ENCODE peak calls at places on chromosomes 2 and 18, in four cellular contexts. One of them, this sample, is unnamed. For H3K27me3, the result is how much of the 10 kb centered on the place peaks cover.

GRCh38 chr2:172179045-172179742 is 76.5 kb upstream of the DLX2 start:
- DNase-seq in IMR-90: peak
- DNase-seq in fibroblast of lung: peak
- DNase-seq in mammary epithelial cell: peak
- DNase-seq in this sample: no peak

GRCh38 chr2:224837558-224837957 is 121.4 kb upstream of the CCDC195 start:
- DNase-seq in IMR-90: peak
- DNase-seq in fibroblast of lung: peak
- DNase-seq in mammary epithelial cell: peak
- DNase-seq in this sample: peak

GRCh38 chr2:102000813-102001766 is 9.3 kb downstream of the IL1R2 start:
- DNase-seq in IMR-90: no peak
- DNase-seq in fibroblast of lung: no peak
- DNase-seq in mammary epithelial cell: peak
- DNase-seq in this sample: no peak

GRCh38 chr2:24201496-24201895 is 26.6 kb downstream of the FAM228A start:
- DNase-seq in IMR-90: peak
- DNase-seq in fibroblast of lung: peak
- DNase-seq in mammary epithelial cell: no peak
- DNase-seq in this sample: no peak

GRCh38 chr2:188078544-188078943 is 213.1 kb upstream of the GULP1 start:
- DNase-seq in IMR-90: no peak
- DNase-seq in fibroblast of lung: peak
- DNase-seq in mammary epithelial cell: no peak
- DNase-seq in this sample: peak

GRCh38 chr18:78984941-78985784 is 5.5 kb downstream of the SALL3 start:
- DNase-seq in IMR-90: no peak
- DNase-seq in fibroblast of lung: peak
- DNase-seq in mammary epithelial cell: peak
- DNase-seq in this sample: no peak

GRCh38 chr2:100509066-100509465 is 38.8 kb downstream of the NMS start:
- DNase-seq in IMR-90: no peak
- DNase-seq in fibroblast of lung: no peak
- DNase-seq in mammary epithelial cell: no peak
- DNase-seq in this sample: no peak

GRCh38 chr2:218301176-218301819 is 9.0 kb upstream of the TMBIM1 start:
- DNase-seq in IMR-90: peak
- DNase-seq in fibroblast of lung: peak
- DNase-seq in mammary epithelial cell: peak
- DNase-seq in this sample: peak

GRCh38 chr2:74502720-74503505 is 3.5 kb upstream of the LBX2 start:
- DNase-seq in IMR-90: peak
- DNase-seq in fibroblast of lung: peak
- DNase-seq in mammary epithelial cell: peak
- DNase-seq in this sample: peak

GRCh38 chr2:152611458-152612231 is 105.6 kb downstream of the PRPF40A start:
- DNase-seq in IMR-90: peak
- DNase-seq in fibroblast of lung: peak
- DNase-seq in mammary epithelial cell: peak
- DNase-seq in this sample: peak

GRCh38 chr2:237324446-237325236 is 89.3 kb downstream of the COL6A3 start:
- DNase-seq in IMR-90: peak
- DNase-seq in fibroblast of lung: peak
- DNase-seq in mammary epithelial cell: no peak
- DNase-seq in this sample: peak

GRCh38 chr2:173066887-173067676 is 8.6 kb upstream of the MAP3K20 start:
- DNase-seq in IMR-90: no peak
- DNase-seq in fibroblast of lung: no peak
- DNase-seq in mammary epithelial cell: no peak
- DNase-seq in this sample: no peak

GRCh38 chr2:220887880-220888279 is 684.2 kb downstream of the EPHA4 start:
- DNase-seq in IMR-90: no peak
- DNase-seq in fibroblast of lung: no peak
- DNase-seq in mammary epithelial cell: no peak
- DNase-seq in this sample: no peak

GRCh38 chr18:6434987-6435709 is 20.4 kb upstream of the L3MBTL4 start:
- DNase-seq in IMR-90: no peak
- DNase-seq in fibroblast of lung: no peak
- DNase-seq in mammary epithelial cell: no peak
- DNase-seq in this sample: no peak

GRCh38 chr2:133293544-133294270 is 274.6 kb downstream of the NCKAP5 start:
- DNase-seq in IMR-90: peak
- DNase-seq in fibroblast of lung: no peak
- DNase-seq in mammary epithelial cell: no peak
- DNase-seq in this sample: no peak

GRCh38 chr2:150586858-150587257 is 99.4 kb upstream of the RND3 start:
- DNase-seq in IMR-90: peak
- DNase-seq in fibroblast of lung: peak
- DNase-seq in mammary epithelial cell: peak
- DNase-seq in this sample: peak

GRCh38 chr2:18050001-18050400 is 171.5 kb downstream of the KCNS3 start:
- DNase-seq in IMR-90: no peak
- DNase-seq in fibroblast of lung: no peak
- DNase-seq in mammary epithelial cell: peak
- DNase-seq in this sample: no peak

GRCh38 chr18:74083071-74083954 is 64.3 kb downstream of the FBXO15 start:
- DNase-seq in IMR-90: no peak
- DNase-seq in fibroblast of lung: no peak
- DNase-seq in mammary epithelial cell: no peak
- DNase-seq in this sample: peak

GRCh38 chr2:170779304-170779703 is 9.1 kb downstream of the ERICH2 start:
- DNase-seq in IMR-90: no peak
- DNase-seq in fibroblast of lung: no peak
- DNase-seq in mammary epithelial cell: no peak
- DNase-seq in this sample: no peak

GRCh38 chr2:153499439-153499838 is 20.9 kb upstream of the RPRM start:
- DNase-seq in IMR-90: no peak
- DNase-seq in fibroblast of lung: no peak
- DNase-seq in mammary epithelial cell: no peak
- DNase-seq in this sample: no peak

GRCh38 chr2:210833403-210833802 is 277.0 kb downstream of the CPS1 start:
- DNase-seq in IMR-90: no peak
- DNase-seq in fibroblast of lung: no peak
- DNase-seq in mammary epithelial cell: no peak
- DNase-seq in this sample: no peak

GRCh38 chr2:167787562-167787961 is 459.8 kb downstream of the STK39 start:
- DNase-seq in IMR-90: no peak
- DNase-seq in fibroblast of lung: no peak
- DNase-seq in mammary epithelial cell: no peak
- DNase-seq in this sample: no peak

GRCh38 chr2:136021406-136021805 is 36.0 kb upstream of the DARS1 start:
- DNase-seq in IMR-90: no peak
- DNase-seq in fibroblast of lung: no peak
- DNase-seq in mammary epithelial cell: no peak
- DNase-seq in this sample: no peak

DNA sequence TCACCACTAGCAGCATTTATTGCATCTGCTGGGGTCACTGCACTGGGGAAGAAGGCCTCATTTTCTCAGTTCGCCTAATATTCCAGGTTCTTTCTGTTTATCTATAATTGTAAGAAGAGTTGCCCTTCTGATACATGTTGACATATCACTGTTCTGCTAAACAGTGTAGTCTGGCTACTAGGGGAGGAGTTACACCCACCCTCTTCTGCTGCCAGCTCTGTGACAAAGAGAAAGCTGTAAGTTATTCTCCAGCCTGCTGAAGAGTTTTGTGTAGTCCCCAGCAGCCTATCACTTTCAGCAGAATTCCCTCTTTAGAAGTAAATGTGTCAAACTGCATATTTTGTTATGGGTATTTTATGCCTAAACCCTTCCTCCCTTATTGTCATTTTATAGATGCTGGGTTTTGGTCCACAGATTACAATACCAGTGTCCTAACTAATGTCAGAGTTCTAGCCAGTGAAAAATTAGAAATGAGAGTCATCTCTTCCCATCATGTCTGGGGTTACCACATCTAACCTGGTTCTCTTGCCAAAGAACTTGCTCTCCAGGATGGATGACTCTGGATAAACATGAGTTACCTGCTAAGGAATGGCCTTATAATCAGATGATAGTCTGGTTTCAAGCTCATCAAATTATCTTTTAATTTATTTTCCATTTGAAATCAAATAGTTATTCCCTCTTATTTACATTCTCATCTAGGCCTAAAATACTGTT is 5.6 kb upstream of the MBOAT2 start:
- DNase-seq in IMR-90: no peak
- DNase-seq in fibroblast of lung: peak
- DNase-seq in mammary epithelial cell: no peak
- DNase-seq in this sample: no peak
- H3K4me3 ChIP-seq in IMR-90: no peak
- H3K4me3 ChIP-seq in fibroblast of lung: no peak
- H3K4me3 ChIP-seq in mammary epithelial cell: no peak
- H3K4me3 ChIP-seq in this sample: no peak

GRCh38 chr2:229104863-229105468 is 166.1 kb downstream of the PID1 start:
- DNase-seq in IMR-90: no peak
- DNase-seq in fibroblast of lung: no peak
- DNase-seq in mammary epithelial cell: no peak
- DNase-seq in this sample: no peak
- H3K9ac ChIP-seq in IMR-90: no peak
- H3K9ac ChIP-seq in fibroblast of lung: no peak
- H3K9ac ChIP-seq in mammary epithelial cell: no peak
- H3K9ac ChIP-seq in this sample: no peak

GRCh38 chr2:222294996-222295367 is 3.8 kb downstream of the PAX3 start:
- DNase-seq in IMR-90: no peak
- DNase-seq in fibroblast of lung: no peak
- DNase-seq in mammary epithelial cell: no peak
- DNase-seq in this sample: peak
- H3K27me3 ChIP-seq in IMR-90: half or more
- H3K27me3 ChIP-seq in fibroblast of lung: half or more
- H3K27me3 ChIP-seq in mammary epithelial cell: half or more
- H3K27me3 ChIP-seq in this sample: half or more

GRCh38 chr18:37639846-37640245 is 74.2 kb upstream of the CELF4 start:
- DNase-seq in IMR-90: no peak
- DNase-seq in fibroblast of lung: no peak
- DNase-seq in mammary epithelial cell: no peak
- DNase-seq in this sample: no peak
- H3K4me3 ChIP-seq in IMR-90: no peak
- H3K4me3 ChIP-seq in fibroblast of lung: no peak
- H3K4me3 ChIP-seq in mammary epithelial cell: no peak
- H3K4me3 ChIP-seq in this sample: peak

DNA sequence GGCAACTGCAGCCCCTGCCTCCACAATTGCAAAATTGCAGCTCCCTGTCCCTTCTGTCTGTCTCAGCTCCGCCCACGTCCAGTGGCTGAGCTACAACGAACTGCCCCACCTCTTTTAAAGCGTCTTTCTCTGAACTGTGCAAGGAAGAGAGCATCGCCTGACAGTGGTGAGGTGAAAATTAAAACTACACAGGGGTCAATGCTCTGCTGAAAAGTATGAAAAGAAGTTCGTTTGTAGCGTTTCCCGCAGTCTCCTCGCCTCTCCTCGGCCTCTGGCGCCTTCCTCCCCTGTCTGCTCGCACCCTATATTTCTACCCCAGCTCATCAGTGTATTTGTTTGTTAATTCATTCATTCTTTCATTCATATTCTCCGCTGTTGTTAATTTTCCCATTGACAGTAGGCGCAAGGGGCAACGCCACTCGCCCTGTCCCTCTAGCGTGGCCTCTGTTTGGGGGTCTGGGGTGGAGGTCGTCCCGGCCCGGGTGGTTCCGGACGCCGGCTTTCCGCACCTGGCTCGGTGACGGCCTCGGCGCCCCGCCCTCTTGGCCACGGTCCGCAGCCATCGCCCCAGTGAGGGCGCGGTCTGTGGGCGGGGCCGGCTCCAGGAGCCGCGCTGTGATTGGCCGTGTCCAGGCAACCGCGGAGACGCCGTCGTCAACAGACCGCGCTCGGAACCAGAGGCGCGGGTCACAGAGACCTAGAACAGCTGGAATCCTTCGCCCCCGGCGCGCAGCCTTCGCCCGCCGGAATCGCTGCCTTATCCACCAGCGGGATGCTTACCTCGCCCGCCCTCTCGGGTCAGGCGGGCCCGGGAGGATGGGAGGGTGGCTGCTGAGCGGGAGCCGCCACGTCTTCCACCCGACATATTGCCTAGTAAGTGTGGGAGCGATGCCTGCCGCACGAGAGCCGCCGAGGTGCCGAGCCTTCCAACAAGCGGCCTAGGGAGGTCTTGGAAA is at the start of gene VWA3B:
- DNase-seq in IMR-90: no peak
- DNase-seq in fibroblast of lung: peak
- DNase-seq in mammary epithelial cell: peak
- DNase-seq in this sample: peak
- H3K9ac ChIP-seq in IMR-90: no peak
- H3K9ac ChIP-seq in fibroblast of lung: peak
- H3K9ac ChIP-seq in mammary epithelial cell: peak
- H3K9ac ChIP-seq in this sample: no peak

GRCh38 chr18:45839415-45840395 is 14.2 kb downstream of the SIGLEC15 start:
- DNase-seq in IMR-90: peak
- DNase-seq in fibroblast of lung: peak
- DNase-seq in mammary epithelial cell: peak
- DNase-seq in this sample: peak
- H3K27me3 ChIP-seq in IMR-90: under half
- H3K27me3 ChIP-seq in fibroblast of lung: under half
- H3K27me3 ChIP-seq in mammary epithelial cell: under half
- H3K27me3 ChIP-seq in this sample: under half

GRCh38 chr2:174613545-174613944 is 15.9 kb upstream of the WIPF1 start:
- DNase-seq in IMR-90: no peak
- DNase-seq in fibroblast of lung: no peak
- DNase-seq in mammary epithelial cell: no peak
- DNase-seq in this sample: no peak

GRCh38 chr2:174610243-174610995 is 12.8 kb upstream of the WIPF1 start:
- DNase-seq in IMR-90: no peak
- DNase-seq in fibroblast of lung: peak
- DNase-seq in mammary epithelial cell: no peak
- DNase-seq in this sample: no peak

GRCh38 chr2:174611006-174611405 is 13.4 kb upstream of the WIPF1 start:
- DNase-seq in IMR-90: no peak
- DNase-seq in fibroblast of lung: no peak
- DNase-seq in mammary epithelial cell: no peak
- DNase-seq in this sample: no peak

GRCh38 chr2:174612960-174613359 is 15.4 kb upstream of the WIPF1 start:
- DNase-seq in IMR-90: no peak
- DNase-seq in fibroblast of lung: no peak
- DNase-seq in mammary epithelial cell: no peak
- DNase-seq in this sample: no peak

DNA sequence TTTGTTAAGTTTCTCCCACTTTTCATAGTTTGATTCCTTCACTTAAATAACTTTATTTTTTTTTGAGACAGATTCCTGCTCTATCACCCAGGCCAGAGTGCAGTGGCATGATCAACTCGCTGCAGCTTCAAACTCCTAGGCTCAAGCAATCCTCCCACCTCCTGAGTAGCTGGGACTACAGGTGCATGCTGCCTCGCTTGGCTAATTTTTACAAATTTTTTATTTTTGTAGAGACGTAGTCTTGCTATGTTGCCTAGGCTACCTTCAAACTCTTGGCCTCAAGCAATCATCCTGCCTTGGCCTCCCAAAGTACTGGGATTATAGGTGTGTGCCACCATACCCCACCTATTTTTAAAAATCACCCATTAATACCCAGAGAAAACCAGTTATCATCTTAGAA is 14.2 kb upstream of the WIPF1 start:
- DNase-seq in IMR-90: no peak
- DNase-seq in fibroblast of lung: no peak
- DNase-seq in mammary epithelial cell: no peak
- DNase-seq in this sample: no peak
- H3K4me3 ChIP-seq in IMR-90: no peak
- H3K4me3 ChIP-seq in fibroblast of lung: no peak
- H3K4me3 ChIP-seq in mammary epithelial cell: no peak
- H3K4me3 ChIP-seq in this sample: no peak

This sample was measured in adipocyte.